ENCODE peak calls at places on chromosome 3, in eight cellular contexts. P, H, O, K, U, E, Q and T are unnamed samples.

GRCh38 chr3:83092521-83093221 is 1331.2 kb upstream of the GBE1 start:
- DNase-seq in P (no peak), Q (peak), H (no peak), E (peak), U (no peak), K (no peak), O (no peak), T (no peak)

GRCh38 chr3:152309535-152310317 is 41.0 kb downstream of the MBNL1 start:
- DNase-seq in E (no peak), O (no peak), K (no peak), U (no peak), H (no peak), P (no peak), Q (no peak), T (no peak)

GRCh38 chr3:87227835-87228144 is 681 bp downstream of the CHMP2B start:
- DNase-seq in P (no peak), Q (no peak), U (no peak), H (no peak), O (no peak), E (no peak), K (no peak), T (no peak)

GRCh38 chr3:80097674-80098073 is 329.9 kb upstream of the ROBO1 start:
- DNase-seq in P (no peak), Q (no peak), E (no peak), O (peak), K (no peak), H (no peak), U (no peak), T (no peak)

GRCh38 chr3:184565421-184566211 is 4.0 kb downstream of the EPHB3 start:
- DNase-seq in P (no peak), H (peak), K (peak), U (peak), E (peak), O (no peak), Q (peak), T (no peak)

GRCh38 chr3:155512867-155513261 is 219.4 kb upstream of the STRIT1 start:
- DNase-seq in K (no peak), P (no peak), U (no peak), Q (no peak), O (no peak), E (no peak), H (no peak), T (no peak)

GRCh38 chr3:66456711-66457173 is 44.1 kb downstream of the LRIG1 start:
- DNase-seq in O (no peak), Q (no peak), P (peak), U (no peak), K (no peak), H (no peak), E (no peak), T (no peak)

GRCh38 chr3:22496641-22497040 is 706.5 kb upstream of the UBE2E2 start:
- DNase-seq in E (no peak), H (no peak), O (no peak), Q (no peak), U (no peak), P (no peak), K (no peak), T (no peak)

GRCh38 chr3:155065537-155065936 is 14.6 kb upstream of the MME start:
- DNase-seq in H (no peak), Q (no peak), O (peak), U (no peak), E (no peak), P (no peak), K (no peak), T (no peak)

GRCh38 chr3:158659454-158660237 is 12.8 kb downstream of the LXN start:
- DNase-seq in H (no peak), O (peak), U (peak), Q (peak), P (peak), K (no peak), E (peak), T (no peak)

GRCh38 chr3:16177962-16178627 is 3.6 kb downstream of the GALNT15 start:
- DNase-seq in O (peak), Q (peak), P (peak), E (peak), H (peak), U (peak), K (peak), T (peak)

GRCh38 chr3:182794455-182794773 is 1.1 kb downstream of the ATP11B start:
- DNase-seq in O (peak), K (no peak), H (no peak), P (no peak), U (no peak), Q (no peak), E (peak), T (no peak)

GRCh38 chr3:182794806-182795369 is 1.6 kb downstream of the ATP11B start:
- DNase-seq in O (peak), U (no peak), K (no peak), P (no peak), H (no peak), Q (no peak), E (no peak), T (no peak)

GRCh38 chr3:182793663-182794454 is 555 bp downstream of the ATP11B start:
- DNase-seq in E (peak), Q (peak), P (peak), K (peak), H (peak), U (peak), O (peak), T (peak)

GRCh38 chr3:182795383-182795782 is 2.1 kb downstream of the ATP11B start:
- DNase-seq in H (no peak), E (no peak), Q (no peak), P (no peak), U (no peak), O (no peak), K (no peak), T (no peak)

DNA sequence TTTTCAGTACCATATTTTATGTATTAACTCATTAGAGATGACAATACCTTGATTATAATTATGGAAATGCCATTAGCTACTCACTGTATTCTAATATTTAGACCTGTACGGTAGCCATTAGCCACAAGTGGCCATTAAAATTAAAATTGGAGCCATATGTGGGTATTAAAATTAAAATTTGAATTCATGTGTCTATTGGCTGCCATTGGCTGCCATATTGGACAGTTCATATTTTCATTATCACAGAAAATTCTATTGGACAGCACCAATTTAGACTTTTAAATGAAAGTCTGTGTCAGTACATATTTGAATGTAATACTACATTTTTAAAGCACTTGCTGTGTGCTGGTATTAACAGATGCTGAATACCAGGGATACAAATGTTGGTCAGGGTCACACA is 3.0 kb downstream of the ATP11B start:
- DNase-seq in O (no peak), Q (no peak), K (no peak), H (no peak), E (no peak), U (no peak), P (no peak), T (no peak)
- TF ChIP-seq CTCF in O (no peak), Q (no peak), K (no peak), H (no peak), E (no peak), U (no peak), P (no peak), T (no peak)

DNA sequence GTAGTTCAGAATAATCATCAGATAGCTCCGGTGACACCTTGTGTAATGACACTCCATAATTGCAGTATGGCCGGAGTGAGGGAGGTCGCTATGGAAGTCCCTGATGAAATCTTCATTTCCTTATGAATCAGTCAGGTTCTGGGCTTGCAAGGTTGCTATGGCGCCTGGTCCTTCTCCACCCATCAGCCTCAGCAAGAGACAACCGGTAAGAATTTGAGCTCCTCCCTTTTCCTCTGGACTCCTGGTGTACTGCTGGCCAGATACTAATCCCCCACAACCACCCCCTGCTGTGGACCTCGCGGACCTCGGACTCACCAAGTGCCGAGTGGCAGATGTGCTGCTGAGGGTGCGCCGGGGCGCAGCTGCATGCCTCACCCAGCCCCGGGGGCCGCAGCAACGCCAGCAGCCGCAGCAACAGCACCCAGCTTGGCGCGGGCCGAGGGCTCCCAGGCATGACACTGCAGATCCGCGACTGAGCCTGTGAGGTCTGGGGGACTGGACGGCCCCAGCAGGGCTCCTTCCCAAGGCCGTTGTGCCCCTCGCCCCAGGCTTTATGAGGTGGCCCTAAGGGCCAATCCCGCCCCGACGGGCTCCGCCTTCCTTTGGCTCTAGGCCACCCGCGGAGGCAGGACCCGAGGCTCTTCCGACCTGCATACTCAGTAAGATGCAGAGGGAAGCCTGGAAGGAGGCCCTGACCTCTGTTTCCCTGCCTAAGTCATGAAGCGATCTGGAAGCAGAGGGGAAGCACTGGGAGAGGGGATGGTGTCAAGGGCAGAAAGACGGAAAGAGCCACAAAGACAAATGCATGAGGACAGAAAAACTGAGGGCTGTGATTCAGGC is at the start of gene TIMP4:
- DNase-seq in E (peak), U (peak), P (peak), K (peak), O (no peak), Q (peak), H (no peak), T (no peak)
- TF ChIP-seq POLR2A in E (peak), U (no peak), P (peak), K (no peak), O (no peak), Q (no peak), H (no peak), T (no peak)

GRCh38 chr3:33803252-33803651 is 4.8 kb downstream of the PDCD6IP start:
- DNase-seq in P (no peak), K (no peak), E (no peak), H (no peak), Q (no peak), O (no peak), U (no peak), T (no peak)

GRCh38 chr3:33798113-33798417 is 365 bp upstream of the PDCD6IP start:
- DNase-seq in P (no peak), H (no peak), U (no peak), Q (no peak), K (no peak), E (no peak), O (no peak), T (no peak)

GRCh38 chr3:33796137-33796536 is 2.3 kb upstream of the PDCD6IP start:
- DNase-seq in E (no peak), Q (no peak), H (no peak), O (no peak), P (no peak), K (no peak), U (no peak), T (no peak)

GRCh38 chr3:33799202-33799551 is 747 bp downstream of the PDCD6IP start:
- DNase-seq in O (no peak), P (no peak), K (no peak), E (no peak), U (no peak), Q (no peak), H (no peak), T (no peak)

DNA sequence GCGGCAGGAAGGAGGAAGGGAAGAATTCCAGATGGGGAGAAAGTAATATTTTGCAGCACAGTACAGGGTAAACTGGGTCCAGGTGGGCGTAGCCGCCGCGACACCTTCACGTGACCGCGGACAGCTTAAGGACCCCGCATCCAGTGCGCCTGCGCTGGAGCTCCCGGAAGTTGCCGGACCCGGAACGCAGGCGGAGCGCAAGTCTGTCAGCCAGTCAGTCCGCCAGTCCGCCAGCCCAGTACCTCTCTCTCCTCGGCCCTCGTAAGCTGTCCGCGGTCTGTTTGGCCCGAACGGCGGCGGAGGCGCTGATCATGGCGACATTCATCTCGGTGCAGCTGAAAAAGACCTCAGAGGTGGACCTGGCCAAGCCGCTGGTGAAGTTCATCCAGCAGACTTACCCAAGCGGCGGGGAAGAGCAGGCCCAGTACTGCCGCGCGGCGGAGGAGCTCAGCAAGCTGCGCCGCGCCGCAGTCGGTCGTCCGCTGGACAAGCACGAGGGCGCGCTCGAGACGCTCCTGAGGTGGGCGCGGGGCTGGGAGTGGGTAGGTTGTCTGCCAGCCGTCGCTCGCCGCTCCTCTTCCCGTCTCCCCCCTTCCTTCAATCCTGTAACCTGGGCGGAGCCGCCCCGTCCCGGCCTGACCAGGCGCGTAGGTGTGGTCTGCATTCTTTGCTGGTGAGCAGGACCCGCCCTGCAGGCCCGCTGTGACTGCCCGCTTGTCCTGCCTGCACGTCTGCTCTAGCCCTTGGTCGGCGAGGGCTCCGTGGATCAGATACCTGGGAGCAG is at the start of gene PDCD6IP:
- DNase-seq in U (peak), H (peak), O (peak), E (peak), K (peak), P (peak), Q (peak), T (peak)
- TF ChIP-seq CTCF in U (no peak), H (peak), O (no peak), E (peak), K (peak), P (no peak), Q (no peak), T (no peak)

GRCh38 chr3:25785826-25786225 is 2.6 kb upstream of the NGLY1 start:
- DNase-seq in U (no peak), Q (no peak), O (no peak), E (no peak), P (no peak), H (no peak), K (no peak), T (no peak)

GRCh38 chr3:25789209-25789595 is 688 bp upstream of the OXSM start:
- DNase-seq in K (no peak), H (no peak), U (no peak), O (no peak), P (no peak), E (no peak), Q (no peak), T (no peak)

GRCh38 chr3:25789596-25790556 is at the start of gene OXSM:
- DNase-seq in U (peak), K (peak), H (peak), E (peak), P (peak), O (peak), Q (peak), T (peak)

GRCh38 chr3:25784971-25785370 is 1.7 kb upstream of the NGLY1 start:
- DNase-seq in O (no peak), K (no peak), P (no peak), U (no peak), H (no peak), Q (no peak), E (no peak), T (no peak)

DNA sequence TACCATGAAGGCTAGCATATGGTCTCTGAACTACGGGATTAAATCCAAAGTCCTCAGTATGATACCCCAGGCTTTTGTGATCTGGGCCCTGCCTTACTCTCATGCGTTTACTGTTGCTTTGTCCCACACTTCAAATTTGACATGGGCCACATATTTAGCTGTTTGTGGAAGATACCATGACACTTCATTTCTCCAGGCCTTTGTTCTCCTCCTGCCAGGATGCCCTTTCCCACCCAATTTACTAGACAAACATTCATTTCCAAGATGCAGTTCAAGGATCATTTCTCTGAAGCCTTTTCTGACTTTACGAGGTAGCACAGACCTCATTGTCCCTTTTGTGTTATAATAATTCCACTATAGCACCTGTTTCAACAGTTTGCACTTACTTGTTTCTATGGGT is 2.2 kb upstream of the OXSM start:
- DNase-seq in H (no peak), O (no peak), P (no peak), E (no peak), U (no peak), K (no peak), Q (no peak), T (no peak)
- TF ChIP-seq POLR2A in H (no peak), O (no peak), P (no peak), E (no peak), U (no peak), K (no peak), Q (no peak), T (no peak)

GRCh38 chr3:140821493-140821892 is 120.1 kb upstream of the SLC25A36 start:
- DNase-seq in U (no peak), H (no peak), E (no peak), O (no peak), P (no peak), K (no peak), Q (no peak), T (no peak)

GRCh38 chr3:140828585-140828984 is 113.1 kb upstream of the SLC25A36 start:
- DNase-seq in O (no peak), Q (no peak), U (no peak), P (no peak), K (no peak), H (no peak), E (no peak), T (no peak)

GRCh38 chr3:140827894-140828293 is 113.7 kb upstream of the SLC25A36 start:
- DNase-seq in O (no peak), K (no peak), H (no peak), E (no peak), Q (no peak), U (no peak), P (no peak), T (no peak)

GRCh38 chr3:140822381-140823047 is 119.1 kb upstream of the SLC25A36 start:
- DNase-seq in P (no peak), H (no peak), K (no peak), Q (no peak), O (no peak), E (no peak), U (no peak), T (no peak)

DNA sequence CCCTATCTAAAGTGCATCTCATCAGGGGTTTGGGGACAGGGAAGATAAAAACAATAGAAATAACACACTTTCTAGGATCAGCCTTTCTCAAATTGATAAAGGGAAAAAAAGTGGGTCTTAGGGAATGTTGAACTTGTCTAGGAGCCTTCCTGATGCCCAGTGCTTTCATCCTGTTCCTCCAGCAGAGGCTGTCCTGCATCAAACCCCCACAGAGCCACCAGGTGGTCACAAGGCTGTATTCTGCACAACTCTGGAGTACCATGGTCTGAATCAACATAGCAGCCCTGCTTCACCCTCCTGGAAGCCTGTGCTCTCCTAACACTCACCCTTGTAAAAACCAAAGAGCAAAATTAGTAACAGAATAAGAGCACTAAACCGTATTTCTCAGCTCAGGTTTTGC is 118.5 kb upstream of the SLC25A36 start:
- DNase-seq in K (no peak), P (no peak), H (no peak), O (no peak), U (no peak), Q (no peak), E (no peak), T (no peak)
- TF ChIP-seq CTCF in K (no peak), P (no peak), H (no peak), O (no peak), U (no peak), Q (no peak), E (no peak), T (no peak)

DNA sequence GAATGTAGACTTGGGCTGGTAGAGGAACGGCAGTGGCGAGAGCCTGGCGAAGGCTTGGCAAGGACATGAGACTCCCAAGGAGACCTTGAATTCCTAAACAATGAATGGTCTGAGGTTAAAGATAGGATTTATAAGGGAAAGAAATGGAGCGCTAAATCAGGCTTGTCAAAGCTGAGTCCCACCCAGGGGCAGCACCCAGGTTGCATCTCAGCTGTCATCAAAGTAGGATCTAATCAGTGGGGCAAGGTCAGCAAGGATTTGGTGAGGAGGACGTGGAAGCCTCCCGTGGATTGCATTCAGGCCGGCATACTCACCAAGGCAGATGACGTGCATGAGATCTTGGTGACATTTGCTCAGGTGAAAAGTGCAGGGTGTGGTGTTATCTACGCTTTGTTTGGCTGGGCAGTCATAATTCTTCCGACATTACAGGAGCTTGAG is 99.6 kb upstream of the TSC22D2 start:
- DNase-seq in E (peak), O (no peak), U (no peak), H (no peak), K (no peak), Q (peak), P (no peak), T (no peak)
- TF ChIP-seq POLR2A in E (no peak), O (no peak), U (no peak), H (no peak), K (no peak), Q (no peak), P (no peak), T (no peak)

GRCh38 chr3:57682284-57682683 is 10.6 kb downstream of the DENND6A start:
- DNase-seq in K (no peak), O (no peak), Q (no peak), H (no peak), E (no peak), U (no peak), P (no peak), T (no peak)
- TF ChIP-seq CTCF in K (no peak), O (no peak), Q (no peak), H (no peak), E (no peak), U (no peak), P (no peak), T (no peak)

GRCh38 chr3:197297476-197298340 is 704 bp downstream of the DLG1 start:
- DNase-seq in P (peak), E (peak), Q (peak), H (peak), K (peak), U (peak), O (peak), T (peak)
- TF ChIP-seq POLR2A in P (peak), E (no peak), Q (no peak), H (no peak), K (no peak), U (no peak), O (peak), T (no peak)

GRCh38 chr3:181712505-181713299 is 977 bp downstream of the SOX2 start:
- DNase-seq in O (peak), P (no peak), U (no peak), Q (peak), E (no peak), H (no peak), K (peak), T (no peak)
- TF ChIP-seq CTCF in O (no peak), P (no peak), U (no peak), Q (no peak), E (no peak), H (no peak), K (no peak), T (no peak)